ENCODE peak calls at places on chromosomes 12 and 14, in nine cellular contexts. One of them, this sample, is unnamed. For H3K9me3, the result is how much of the 10 kb centered on the place peaks cover.

GRCh38 chr12:104896146-104896545 is 61.9 kb downstream of the SLC41A2 start:
- DNase-seq in testis: no peak
- DNase-seq in CD8-positive, alpha-beta T cell: no peak
- DNase-seq in AG04450: no peak
- DNase-seq in mesenchymal stem cell: no peak
- DNase-seq in left ventricle myocardium inferior: no peak
- DNase-seq in PC-3: peak
- DNase-seq in HCT116: no peak
- DNase-seq in spleen: no peak
- DNase-seq in this sample: no peak

GRCh38 chr14:66772146-66772545 is 264.2 kb downstream of the GPHN start:
- DNase-seq in PC-3: no peak
- DNase-seq in AG04450: no peak
- DNase-seq in mesenchymal stem cell: no peak
- DNase-seq in CD8-positive, alpha-beta T cell: no peak
- DNase-seq in spleen: no peak
- DNase-seq in testis: no peak
- DNase-seq in HCT116: no peak
- DNase-seq in left ventricle myocardium inferior: no peak
- DNase-seq in this sample: no peak

GRCh38 chr12:223751-224240 is 9.8 kb upstream of the SLC6A12 start:
- DNase-seq in mesenchymal stem cell: no peak
- DNase-seq in CD8-positive, alpha-beta T cell: no peak
- DNase-seq in left ventricle myocardium inferior: no peak
- DNase-seq in PC-3: no peak
- DNase-seq in testis: no peak
- DNase-seq in HCT116: no peak
- DNase-seq in spleen: no peak
- DNase-seq in AG04450: no peak
- DNase-seq in this sample: no peak

GRCh38 chr14:30928462-30928861 is 54.1 kb downstream of the COCH start:
- DNase-seq in HCT116: no peak
- DNase-seq in mesenchymal stem cell: no peak
- DNase-seq in CD8-positive, alpha-beta T cell: no peak
- DNase-seq in testis: no peak
- DNase-seq in spleen: no peak
- DNase-seq in AG04450: no peak
- DNase-seq in PC-3: no peak
- DNase-seq in left ventricle myocardium inferior: no peak
- DNase-seq in this sample: no peak

GRCh38 chr12:61504396-61505115 is 755.6 kb upstream of the USP15 start:
- DNase-seq in testis: no peak
- DNase-seq in AG04450: no peak
- DNase-seq in CD8-positive, alpha-beta T cell: no peak
- DNase-seq in HCT116: no peak
- DNase-seq in mesenchymal stem cell: no peak
- DNase-seq in spleen: no peak
- DNase-seq in PC-3: peak
- DNase-seq in left ventricle myocardium inferior: no peak
- DNase-seq in this sample: no peak

GRCh38 chr12:34402899-34403705 is 380.8 kb downstream of the ALG10 start:
- DNase-seq in AG04450: no peak
- DNase-seq in mesenchymal stem cell: no peak
- DNase-seq in PC-3: no peak
- DNase-seq in testis: peak
- DNase-seq in HCT116: no peak
- DNase-seq in left ventricle myocardium inferior: peak
- DNase-seq in spleen: peak
- DNase-seq in CD8-positive, alpha-beta T cell: no peak
- DNase-seq in this sample: no peak

GRCh38 chr14:89910706-89911017 is 43.9 kb downstream of the EFCAB11 start:
- DNase-seq in CD8-positive, alpha-beta T cell: no peak
- DNase-seq in AG04450: no peak
- DNase-seq in testis: no peak
- DNase-seq in spleen: no peak
- DNase-seq in PC-3: no peak
- DNase-seq in mesenchymal stem cell: no peak
- DNase-seq in left ventricle myocardium inferior: no peak
- DNase-seq in HCT116: no peak
- DNase-seq in this sample: no peak

GRCh38 chr12:131091976-131092691 is 138.4 kb downstream of the ADGRD1 start:
- DNase-seq in PC-3: no peak
- DNase-seq in CD8-positive, alpha-beta T cell: no peak
- DNase-seq in testis: peak
- DNase-seq in AG04450: no peak
- DNase-seq in mesenchymal stem cell: no peak
- DNase-seq in spleen: peak
- DNase-seq in left ventricle myocardium inferior: no peak
- DNase-seq in HCT116: no peak
- DNase-seq in this sample: no peak

GRCh38 chr14:60349663-60350365 is 100.8 kb downstream of the PPM1A start:
- DNase-seq in spleen: no peak
- DNase-seq in testis: peak
- DNase-seq in mesenchymal stem cell: peak
- DNase-seq in HCT116: peak
- DNase-seq in PC-3: peak
- DNase-seq in CD8-positive, alpha-beta T cell: no peak
- DNase-seq in AG04450: peak
- DNase-seq in left ventricle myocardium inferior: no peak
- DNase-seq in this sample: no peak

GRCh38 chr14:34050606-34051005 is 99.7 kb upstream of the EGLN3 start:
- DNase-seq in testis: no peak
- DNase-seq in left ventricle myocardium inferior: no peak
- DNase-seq in PC-3: peak
- DNase-seq in CD8-positive, alpha-beta T cell: no peak
- DNase-seq in mesenchymal stem cell: no peak
- DNase-seq in HCT116: no peak
- DNase-seq in AG04450: no peak
- DNase-seq in spleen: no peak
- DNase-seq in this sample: no peak

GRCh38 chr14:32508281-32508680 is 179.2 kb downstream of the AKAP6 start:
- DNase-seq in CD8-positive, alpha-beta T cell: no peak
- DNase-seq in HCT116: no peak
- DNase-seq in mesenchymal stem cell: no peak
- DNase-seq in left ventricle myocardium inferior: no peak
- DNase-seq in PC-3: no peak
- DNase-seq in AG04450: no peak
- DNase-seq in testis: no peak
- DNase-seq in spleen: no peak
- DNase-seq in this sample: no peak

GRCh38 chr12:46808317-46808716 is 17.5 kb downstream of the SLC38A4 start:
- DNase-seq in left ventricle myocardium inferior: no peak
- DNase-seq in HCT116: no peak
- DNase-seq in testis: no peak
- DNase-seq in mesenchymal stem cell: no peak
- DNase-seq in CD8-positive, alpha-beta T cell: no peak
- DNase-seq in spleen: no peak
- DNase-seq in AG04450: no peak
- DNase-seq in PC-3: no peak
- DNase-seq in this sample: no peak

GRCh38 chr12:128976120-128976519 is 122.8 kb downstream of the GLT1D1 start:
- DNase-seq in CD8-positive, alpha-beta T cell: no peak
- DNase-seq in PC-3: peak
- DNase-seq in left ventricle myocardium inferior: no peak
- DNase-seq in HCT116: no peak
- DNase-seq in spleen: no peak
- DNase-seq in mesenchymal stem cell: no peak
- DNase-seq in testis: peak
- DNase-seq in AG04450: no peak
- DNase-seq in this sample: no peak

GRCh38 chr14:61749867-61750266 is 12.4 kb upstream of the SNAPC1 start:
- DNase-seq in mesenchymal stem cell: peak
- DNase-seq in PC-3: peak
- DNase-seq in spleen: no peak
- DNase-seq in AG04450: no peak
- DNase-seq in HCT116: no peak
- DNase-seq in CD8-positive, alpha-beta T cell: no peak
- DNase-seq in testis: no peak
- DNase-seq in left ventricle myocardium inferior: no peak
- DNase-seq in this sample: no peak

GRCh38 chr12:5989621-5990020 is 44.6 kb upstream of the ANO2 start:
- DNase-seq in spleen: no peak
- DNase-seq in HCT116: no peak
- DNase-seq in testis: no peak
- DNase-seq in mesenchymal stem cell: no peak
- DNase-seq in CD8-positive, alpha-beta T cell: no peak
- DNase-seq in AG04450: no peak
- DNase-seq in PC-3: no peak
- DNase-seq in left ventricle myocardium inferior: no peak
- DNase-seq in this sample: no peak

GRCh38 chr12:15005064-15005463 is 32.2 kb downstream of the PDE6H start:
- DNase-seq in HCT116: no peak
- DNase-seq in PC-3: no peak
- DNase-seq in testis: no peak
- DNase-seq in spleen: no peak
- DNase-seq in left ventricle myocardium inferior: no peak
- DNase-seq in CD8-positive, alpha-beta T cell: no peak
- DNase-seq in AG04450: no peak
- DNase-seq in mesenchymal stem cell: no peak
- DNase-seq in this sample: no peak

GRCh38 chr12:54352891-54353874 is 11.1 kb downstream of the GPR84 start:
- DNase-seq in HCT116: no peak
- DNase-seq in PC-3: no peak
- DNase-seq in spleen: no peak
- DNase-seq in testis: no peak
- DNase-seq in mesenchymal stem cell: peak
- DNase-seq in left ventricle myocardium inferior: no peak
- DNase-seq in AG04450: no peak
- DNase-seq in CD8-positive, alpha-beta T cell: no peak
- DNase-seq in this sample: no peak

GRCh38 chr14:77359626-77360025 is 17.3 kb downstream of the TMED8 start:
- DNase-seq in mesenchymal stem cell: no peak
- DNase-seq in AG04450: no peak
- DNase-seq in CD8-positive, alpha-beta T cell: no peak
- DNase-seq in left ventricle myocardium inferior: no peak
- DNase-seq in HCT116: no peak
- DNase-seq in testis: no peak
- DNase-seq in PC-3: no peak
- DNase-seq in spleen: no peak
- DNase-seq in this sample: no peak

DNA sequence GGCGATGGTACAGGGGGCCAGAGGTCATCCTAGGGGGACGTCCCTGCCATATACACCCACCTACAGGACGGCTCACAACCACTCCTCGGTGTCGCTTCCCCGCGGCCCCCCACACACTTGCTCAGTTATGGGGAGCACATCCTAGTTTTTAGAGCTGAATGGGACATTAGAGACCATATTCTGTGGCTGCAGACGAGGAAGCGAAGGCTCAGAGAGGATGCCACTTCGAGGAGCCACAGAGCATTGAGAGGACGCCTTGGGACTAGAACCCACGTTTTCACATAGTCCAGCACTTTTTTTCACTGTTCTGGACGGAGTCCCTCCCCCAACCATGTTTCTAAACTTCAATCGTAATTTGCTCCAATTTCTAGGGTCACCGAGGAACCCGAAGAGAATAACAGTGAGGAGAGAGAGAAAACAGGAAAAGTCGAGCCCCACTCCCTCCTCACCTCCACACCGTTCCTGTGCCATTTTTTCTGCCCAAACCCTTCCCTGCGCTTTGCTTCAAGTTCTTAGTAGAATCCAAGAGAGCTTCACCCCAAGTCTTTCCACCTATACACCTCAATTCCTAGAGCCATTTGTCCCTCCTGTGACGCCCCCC is 636 bp upstream of the ASCL1 start:
- DNase-seq in PC-3: no peak
- DNase-seq in HCT116: no peak
- DNase-seq in testis: no peak
- DNase-seq in AG04450: no peak
- DNase-seq in mesenchymal stem cell: no peak
- DNase-seq in spleen: no peak
- DNase-seq in CD8-positive, alpha-beta T cell: no peak
- DNase-seq in left ventricle myocardium inferior: no peak
- DNase-seq in this sample: no peak
- H3K4me3 ChIP-seq in PC-3: no peak
- H3K4me3 ChIP-seq in HCT116: no peak
- H3K4me3 ChIP-seq in testis: peak
- H3K4me3 ChIP-seq in AG04450: no peak
- H3K4me3 ChIP-seq in mesenchymal stem cell: no peak
- H3K4me3 ChIP-seq in spleen: no peak
- H3K4me3 ChIP-seq in CD8-positive, alpha-beta T cell: no peak
- H3K4me3 ChIP-seq in left ventricle myocardium inferior: peak
- H3K4me3 ChIP-seq in this sample: peak

GRCh38 chr14:105498430-105499255 is 7.6 kb downstream of the TEDC1 start:
- DNase-seq in spleen: no peak
- DNase-seq in AG04450: no peak
- DNase-seq in PC-3: no peak
- DNase-seq in CD8-positive, alpha-beta T cell: no peak
- DNase-seq in left ventricle myocardium inferior: no peak
- DNase-seq in HCT116: no peak
- DNase-seq in testis: no peak
- DNase-seq in mesenchymal stem cell: no peak
- DNase-seq in this sample: no peak
- H3K9me3 ChIP-seq in spleen: under half
- H3K9me3 ChIP-seq in AG04450: under half
- H3K9me3 ChIP-seq in PC-3: under half
- H3K9me3 ChIP-seq in CD8-positive, alpha-beta T cell: under half
- H3K9me3 ChIP-seq in left ventricle myocardium inferior: under half
- H3K9me3 ChIP-seq in HCT116: under half
- H3K9me3 ChIP-seq in testis: under half
- H3K9me3 ChIP-seq in mesenchymal stem cell: under half
- H3K9me3 ChIP-seq in this sample: under half

GRCh38 chr14:79605863-79606262 is 605.4 kb downstream of the DIO2 start:
- DNase-seq in HCT116: no peak
- DNase-seq in left ventricle myocardium inferior: no peak
- DNase-seq in spleen: no peak
- DNase-seq in PC-3: no peak
- DNase-seq in testis: no peak
- DNase-seq in AG04450: no peak
- DNase-seq in CD8-positive, alpha-beta T cell: no peak
- DNase-seq in mesenchymal stem cell: no peak
- DNase-seq in this sample: no peak

GRCh38 chr14:79613625-79614024 is 597.7 kb downstream of the DIO2 start:
- DNase-seq in spleen: no peak
- DNase-seq in testis: no peak
- DNase-seq in AG04450: no peak
- DNase-seq in left ventricle myocardium inferior: no peak
- DNase-seq in mesenchymal stem cell: no peak
- DNase-seq in CD8-positive, alpha-beta T cell: no peak
- DNase-seq in HCT116: no peak
- DNase-seq in PC-3: no peak
- DNase-seq in this sample: no peak

GRCh38 chr14:79602742-79603141 is 608.6 kb downstream of the DIO2 start:
- DNase-seq in left ventricle myocardium inferior: no peak
- DNase-seq in CD8-positive, alpha-beta T cell: no peak
- DNase-seq in testis: no peak
- DNase-seq in HCT116: no peak
- DNase-seq in spleen: no peak
- DNase-seq in PC-3: no peak
- DNase-seq in AG04450: no peak
- DNase-seq in mesenchymal stem cell: no peak
- DNase-seq in this sample: no peak

GRCh38 chr14:79608426-79608825 is 602.9 kb downstream of the DIO2 start:
- DNase-seq in AG04450: no peak
- DNase-seq in left ventricle myocardium inferior: no peak
- DNase-seq in CD8-positive, alpha-beta T cell: no peak
- DNase-seq in mesenchymal stem cell: no peak
- DNase-seq in testis: no peak
- DNase-seq in PC-3: no peak
- DNase-seq in spleen: no peak
- DNase-seq in HCT116: no peak
- DNase-seq in this sample: no peak
- H3K27ac ChIP-seq in AG04450: no peak
- H3K27ac ChIP-seq in left ventricle myocardium inferior: no peak
- H3K27ac ChIP-seq in CD8-positive, alpha-beta T cell: no peak
- H3K27ac ChIP-seq in mesenchymal stem cell: no peak
- H3K27ac ChIP-seq in testis: no peak
- H3K27ac ChIP-seq in PC-3: no peak
- H3K27ac ChIP-seq in spleen: no peak
- H3K27ac ChIP-seq in HCT116: no peak
- H3K27ac ChIP-seq in this sample: no peak

GRCh38 chr12:25384954-25385216 is 134.2 kb upstream of the KRAS start:
- DNase-seq in testis: no peak
- DNase-seq in spleen: no peak
- DNase-seq in CD8-positive, alpha-beta T cell: no peak
- DNase-seq in mesenchymal stem cell: no peak
- DNase-seq in AG04450: no peak
- DNase-seq in left ventricle myocardium inferior: no peak
- DNase-seq in HCT116: no peak
- DNase-seq in PC-3: no peak
- DNase-seq in this sample: no peak
- H3K4me3 ChIP-seq in testis: peak
- H3K4me3 ChIP-seq in spleen: no peak
- H3K4me3 ChIP-seq in CD8-positive, alpha-beta T cell: peak
- H3K4me3 ChIP-seq in mesenchymal stem cell: peak
- H3K4me3 ChIP-seq in AG04450: peak
- H3K4me3 ChIP-seq in left ventricle myocardium inferior: peak
- H3K4me3 ChIP-seq in HCT116: peak
- H3K4me3 ChIP-seq in PC-3: peak
- H3K4me3 ChIP-seq in this sample: peak